ENCODE peak calls at places on chromosome X, in four cellular contexts. V, R, Q and O are unnamed samples.

GRCh38 chrX:8724176-8724757 is 7.7 kb downstream of the ANOS1 start:
- ATAC-seq in V (peak; percentile 59), R (peak; percentile 86), Q (no peak), O (no peak)

GRCh38 chrX:153446950-153447580 is 1.2 kb upstream of the TREX2 start:
- ATAC-seq in V (no peak), R (no peak), Q (no peak), O (no peak)

GRCh38 chrX:147910607-147911006 is 1.1 kb upstream of the FMR1 start:
- ATAC-seq in V (no peak), R (no peak), Q (no peak), O (no peak)

GRCh38 chrX:19975862-19976261 is 15.0 kb downstream of the BCLAF3 start:
- ATAC-seq in V (no peak), R (no peak), Q (no peak), O (no peak)

GRCh38 chrX:65688403-65688881 is 21.0 kb downstream of the MSN start:
- ATAC-seq in V (no peak), R (no peak), Q (no peak), O (no peak)

GRCh38 chrX:147079457-147079856 is 264.9 kb upstream of the CXorf51A start:
- ATAC-seq in V (no peak), R (no peak), Q (no peak), O (no peak)

GRCh38 chrX:153494541-153495361 is at the start of gene BGN:
- ATAC-seq in V (peak; percentile 69), R (peak; percentile 64), Q (peak; percentile 30), O (peak; percentile 16)

GRCh38 chrX:136784231-136784630 is 3.5 kb upstream of the ARHGEF6 start:
- ATAC-seq in V (no peak), R (no peak), Q (no peak), O (no peak)

GRCh38 chrX:29145316-29145715 is 558.1 kb downstream of the IL1RAPL1 start:
- ATAC-seq in V (no peak), R (no peak), Q (no peak), O (no peak)

GRCh38 chrX:11159149-11159548 is 48.0 kb downstream of the HCCS start:
- ATAC-seq in V (no peak), R (no peak), Q (no peak), O (no peak)

GRCh38 chrX:100265179-100265578 is 144.9 kb downstream of the PCDH19 start:
- ATAC-seq in V (no peak), R (no peak), Q (no peak), O (no peak)

DNA sequence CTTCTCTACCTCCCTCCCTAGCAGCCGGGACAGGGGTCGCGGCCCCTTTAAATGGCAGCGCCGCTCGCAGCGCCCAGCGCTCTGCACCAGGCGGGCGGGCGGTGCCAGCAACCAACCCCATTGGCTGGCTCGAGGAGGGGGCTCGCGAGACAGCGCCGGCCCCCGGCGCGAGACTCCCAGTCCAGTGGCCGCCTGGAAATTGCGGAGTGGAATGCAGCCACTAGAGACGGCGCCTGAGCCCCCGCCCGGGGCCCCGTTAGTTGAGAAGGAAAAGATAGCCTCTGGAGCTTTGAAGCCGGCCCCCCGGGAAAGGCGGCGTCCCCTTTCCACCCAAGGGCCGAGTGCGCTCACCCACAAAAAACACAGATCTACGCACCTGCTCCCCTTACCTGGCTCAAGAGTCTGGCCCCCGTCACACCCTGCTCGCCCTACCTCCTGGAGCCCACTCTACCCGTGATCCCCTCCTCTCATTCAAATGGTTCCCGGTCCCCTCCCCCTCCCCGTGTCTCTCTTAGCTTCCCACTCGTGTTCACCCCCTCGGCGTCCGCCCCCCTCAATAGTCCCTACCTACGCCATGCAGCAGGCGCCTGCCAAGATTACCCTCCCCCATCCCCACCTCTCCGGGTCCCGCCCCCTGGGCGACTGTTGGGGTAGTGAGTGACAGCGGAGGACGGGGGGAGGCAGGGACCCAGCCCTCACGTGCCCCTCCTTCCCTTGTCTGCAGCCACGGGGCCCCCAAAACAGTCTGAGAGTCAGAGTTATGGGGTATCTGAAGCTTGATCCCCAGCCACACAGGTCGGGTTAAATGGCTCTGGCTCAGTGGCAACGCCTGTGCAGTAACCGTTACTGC is at the start of gene ZMYM3:
- ATAC-seq in V (peak; percentile 94), R (peak; percentile 96), Q (peak; percentile 96), O (peak; percentile 94)
- TF ChIP-seq POLR2A in V (no peak), R (no peak), Q (peak; percentile 53), O (no peak)

GRCh38 chrX:133401539-133401938 is 13.8 kb downstream of the GPC4 start:
- ATAC-seq in V (no peak), R (no peak), Q (no peak), O (peak; percentile 31)
- H3K27ac ChIP-seq in V (no peak overlapping the region), R (no peak overlapping the region), Q (peak overlapping the region; percentile 36), O (peak overlapping the region; percentile 58)

DNA sequence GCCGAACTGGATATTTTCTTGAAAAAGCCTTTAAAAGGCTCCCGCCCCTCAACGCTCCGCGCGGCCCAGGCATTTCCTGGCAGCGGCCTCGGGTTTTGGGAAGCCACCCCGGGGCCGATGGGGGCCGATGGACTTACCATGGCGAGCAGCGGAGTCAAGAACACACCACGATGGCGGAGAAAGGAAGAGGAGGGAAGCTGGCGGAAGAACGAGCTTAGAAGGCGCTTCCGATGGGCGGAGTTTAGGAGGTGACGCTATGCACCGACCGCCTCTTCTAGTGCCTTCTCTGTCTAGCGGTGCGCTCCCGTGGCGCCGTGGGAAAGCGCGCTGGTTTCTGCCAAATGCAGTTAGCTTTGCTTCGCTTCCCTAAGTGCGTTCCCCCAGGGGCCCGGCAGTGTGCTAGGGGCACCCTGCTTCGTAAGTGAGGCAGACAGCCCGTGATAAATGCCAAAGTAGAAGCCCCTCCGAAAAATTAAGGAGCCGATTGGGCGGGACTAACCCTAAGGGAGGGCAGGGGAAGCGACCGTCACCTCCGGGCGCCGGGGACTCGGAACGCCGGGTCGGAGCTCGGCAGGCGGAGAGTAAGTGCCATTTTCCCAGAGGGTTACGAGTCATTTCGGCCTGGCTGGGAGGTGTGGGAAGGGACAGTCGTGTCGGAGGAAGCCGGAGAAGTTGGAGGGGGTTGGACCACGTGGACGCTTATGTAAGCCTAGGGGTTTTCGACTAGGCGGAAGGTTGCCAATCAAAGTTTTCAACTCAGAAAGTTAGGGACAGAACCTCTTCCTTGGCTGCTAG is at the start of gene RPL39:
- ATAC-seq in V (peak; percentile 95), R (peak; percentile 96), Q (peak; percentile 96), O (peak; percentile 94)
- TF ChIP-seq POLR2A in V (peak; percentile 92), R (peak; percentile 88), Q (peak; percentile 83), O (peak; percentile 58)

DNA sequence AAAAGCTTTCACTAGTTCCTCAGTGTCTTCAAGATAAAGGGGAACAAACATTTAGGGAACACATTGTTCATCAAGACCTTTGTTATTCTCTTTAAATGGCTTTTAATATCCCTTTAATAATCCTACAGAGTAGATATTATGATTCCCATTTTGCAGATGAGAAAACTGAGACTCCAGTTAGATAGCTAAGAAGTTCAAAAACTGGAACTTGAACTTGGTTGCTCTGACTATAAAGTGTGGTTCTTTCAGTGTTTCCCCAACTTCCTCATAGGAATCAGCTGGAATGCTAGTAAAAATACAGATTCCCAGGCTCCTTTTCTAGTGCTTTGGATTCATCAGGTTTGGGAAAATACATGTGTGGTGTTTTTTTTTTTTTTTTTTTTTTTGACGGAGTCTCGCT is 37.7 kb downstream of the DLG3 start:
- ATAC-seq in V (no peak), R (no peak), Q (no peak), O (no peak)
- H3K27ac ChIP-seq in V (no peak overlapping the region), R (no peak overlapping the region), Q (peak overlapping the region; percentile 92), O (no peak overlapping the region)

GRCh38 chrX:73851014-73852009 is 288.3 kb downstream of the CHIC1 start:
- ATAC-seq in V (no peak), R (no peak), Q (no peak), O (peak; percentile 93)
- TF ChIP-seq POLR2A in V (no peak), R (no peak), Q (no peak), O (no peak)

GRCh38 chrX:40132751-40133150 is 35.0 kb upstream of the BCOR start:
- ATAC-seq in V (no peak), R (peak; percentile 82), Q (peak; percentile 95), O (peak; percentile 91)
- H3K27ac ChIP-seq in V (no peak overlapping the region), R (peak overlapping the region; percentile 88), Q (peak overlapping the region; percentile 44), O (peak overlapping the region; percentile 74)

DNA sequence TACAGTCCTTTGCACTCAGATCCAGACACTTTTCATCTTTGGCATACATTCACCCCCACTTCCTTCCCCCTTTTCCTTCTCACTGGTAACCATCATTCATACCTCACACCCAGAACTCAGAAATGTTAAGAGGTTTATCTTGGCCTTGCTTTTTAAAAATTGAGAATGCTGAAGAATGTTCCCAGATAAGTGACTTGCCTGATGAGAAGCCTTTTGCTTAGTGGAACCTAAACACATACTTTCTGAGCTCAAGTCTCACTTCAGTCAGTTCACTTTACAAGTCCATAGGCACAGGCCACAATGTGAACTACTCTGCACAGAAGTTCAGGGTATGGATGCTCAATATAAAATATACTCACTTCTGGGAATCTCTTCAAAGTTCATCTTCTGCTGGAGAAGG is 129.4 kb downstream of the GRIA3 start:
- ATAC-seq in V (no peak), R (no peak), Q (no peak), O (no peak)
- TF ChIP-seq POLR2A in V (no peak), R (no peak), Q (no peak), O (no peak)

GRCh38 chrX:27767387-27767786 is 40.4 kb upstream of the MAGEB10 start:
- ATAC-seq in V (no peak), R (no peak), Q (no peak), O (no peak)
- H3K27ac ChIP-seq in V (no peak overlapping the region), R (no peak overlapping the region), Q (no peak overlapping the region), O (no peak overlapping the region)